ENCODE peak calls at places on chromosomes 7 and 10, in seven cellular contexts. One of them, this sample, is unnamed. For H3K4me1, the result is how much of the 10 kb centered on the place peaks cover.

GRCh38 chr7:33054261-33054964 is 8.2 kb downstream of the NT5C3A start:
- DNase-seq in cardiac muscle cell: no peak
- DNase-seq in left lung: no peak
- DNase-seq in esophagus squamous epithelium: no peak
- DNase-seq in tibial nerve: no peak
- DNase-seq in fibroblast of lung: peak
- DNase-seq in mesenchymal stem cell: no peak
- DNase-seq in this sample: no peak

GRCh38 chr7:130143986-130144618 is 61.1 kb downstream of the TMEM209 start:
- DNase-seq in cardiac muscle cell: no peak
- DNase-seq in left lung: no peak
- DNase-seq in esophagus squamous epithelium: no peak
- DNase-seq in tibial nerve: no peak
- DNase-seq in fibroblast of lung: no peak
- DNase-seq in mesenchymal stem cell: no peak
- DNase-seq in this sample: no peak

GRCh38 chr7:51077951-51078350 is 238.7 kb downstream of the COBL start:
- DNase-seq in cardiac muscle cell: no peak
- DNase-seq in left lung: no peak
- DNase-seq in esophagus squamous epithelium: no peak
- DNase-seq in tibial nerve: no peak
- DNase-seq in fibroblast of lung: peak
- DNase-seq in mesenchymal stem cell: no peak
- DNase-seq in this sample: no peak

GRCh38 chr7:11192506-11192905 is 218.8 kb downstream of the PHF14 start:
- DNase-seq in cardiac muscle cell: peak
- DNase-seq in left lung: no peak
- DNase-seq in esophagus squamous epithelium: no peak
- DNase-seq in tibial nerve: no peak
- DNase-seq in fibroblast of lung: peak
- DNase-seq in mesenchymal stem cell: peak
- DNase-seq in this sample: no peak

GRCh38 chr10:58479016-58479415 is 33.7 kb upstream of the BICC1 start:
- DNase-seq in cardiac muscle cell: no peak
- DNase-seq in left lung: no peak
- DNase-seq in esophagus squamous epithelium: no peak
- DNase-seq in tibial nerve: no peak
- DNase-seq in fibroblast of lung: no peak
- DNase-seq in mesenchymal stem cell: no peak
- DNase-seq in this sample: no peak

GRCh38 chr10:79055100-79055782 is 13.5 kb upstream of the ZMIZ1 start:
- DNase-seq in cardiac muscle cell: no peak
- DNase-seq in left lung: peak
- DNase-seq in esophagus squamous epithelium: no peak
- DNase-seq in tibial nerve: no peak
- DNase-seq in fibroblast of lung: no peak
- DNase-seq in mesenchymal stem cell: no peak
- DNase-seq in this sample: no peak

GRCh38 chr10:103803941-103804340 is 51.4 kb downstream of the SH3PXD2A start:
- DNase-seq in cardiac muscle cell: no peak
- DNase-seq in left lung: no peak
- DNase-seq in esophagus squamous epithelium: no peak
- DNase-seq in tibial nerve: no peak
- DNase-seq in fibroblast of lung: no peak
- DNase-seq in mesenchymal stem cell: no peak
- DNase-seq in this sample: peak

GRCh38 chr10:8438603-8439002 is 384.1 kb downstream of the GATA3 start:
- DNase-seq in cardiac muscle cell: no peak
- DNase-seq in left lung: no peak
- DNase-seq in esophagus squamous epithelium: no peak
- DNase-seq in tibial nerve: no peak
- DNase-seq in fibroblast of lung: no peak
- DNase-seq in mesenchymal stem cell: no peak
- DNase-seq in this sample: no peak

GRCh38 chr7:1943326-1943725 is 273.2 kb downstream of the ELFN1 start:
- DNase-seq in cardiac muscle cell: no peak
- DNase-seq in left lung: peak
- DNase-seq in esophagus squamous epithelium: no peak
- DNase-seq in tibial nerve: no peak
- DNase-seq in fibroblast of lung: no peak
- DNase-seq in mesenchymal stem cell: no peak
- DNase-seq in this sample: no peak

DNA sequence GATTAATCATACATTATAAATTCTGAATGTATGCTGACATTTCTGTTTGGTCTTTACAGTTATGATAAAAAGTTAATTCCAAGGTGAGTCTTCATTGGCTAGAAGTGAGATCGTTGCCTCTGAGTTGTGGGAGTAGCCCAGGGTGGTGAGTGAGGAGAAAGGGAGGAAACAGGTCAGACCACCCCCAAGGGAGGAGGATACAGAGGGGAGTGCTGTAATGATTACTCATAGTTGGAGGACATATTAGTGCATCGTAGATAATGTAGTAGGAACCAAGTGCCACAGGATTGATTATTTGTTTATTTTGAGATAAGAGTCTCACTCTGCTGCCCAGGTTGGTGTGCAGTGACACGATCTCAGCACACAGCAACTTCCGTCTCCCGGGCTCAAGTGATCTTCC is 672.2 kb downstream of the INHBA start:
- DNase-seq in cardiac muscle cell: no peak
- DNase-seq in left lung: no peak
- DNase-seq in esophagus squamous epithelium: no peak
- DNase-seq in tibial nerve: no peak
- DNase-seq in fibroblast of lung: peak
- DNase-seq in mesenchymal stem cell: peak
- DNase-seq in this sample: no peak
- H3K4me1 ChIP-seq in cardiac muscle cell: under half
- H3K4me1 ChIP-seq in left lung: under half
- H3K4me1 ChIP-seq in esophagus squamous epithelium: under half
- H3K4me1 ChIP-seq in tibial nerve: under half
- H3K4me1 ChIP-seq in fibroblast of lung: under half
- H3K4me1 ChIP-seq in mesenchymal stem cell: under half
- H3K4me1 ChIP-seq in this sample: under half

DNA sequence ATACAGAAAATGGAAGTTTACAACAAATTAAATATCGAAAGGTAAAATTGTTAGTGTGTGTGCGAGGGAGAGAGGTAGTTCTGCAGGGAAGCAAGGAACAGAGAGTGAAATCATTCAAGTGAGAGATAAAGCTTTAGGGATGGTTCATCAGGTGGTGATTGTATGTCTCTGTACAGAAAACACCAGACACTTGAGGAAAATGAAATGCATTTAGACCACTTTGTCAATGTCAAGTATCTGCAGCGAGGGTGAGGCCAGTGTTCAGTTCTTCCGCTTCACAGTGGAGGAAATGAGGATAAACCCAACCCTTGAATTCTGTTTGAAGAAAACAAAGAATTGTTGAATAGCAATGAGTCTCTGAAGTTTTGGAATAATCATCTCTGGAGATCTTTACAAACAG is 14.4 kb upstream of the ITGB1 start:
- DNase-seq in cardiac muscle cell: no peak
- DNase-seq in left lung: no peak
- DNase-seq in esophagus squamous epithelium: no peak
- DNase-seq in tibial nerve: no peak
- DNase-seq in fibroblast of lung: no peak
- DNase-seq in mesenchymal stem cell: no peak
- DNase-seq in this sample: no peak
- H3K4me1 ChIP-seq in cardiac muscle cell: under half
- H3K4me1 ChIP-seq in left lung: under half
- H3K4me1 ChIP-seq in esophagus squamous epithelium: under half
- H3K4me1 ChIP-seq in tibial nerve: under half
- H3K4me1 ChIP-seq in fibroblast of lung: under half
- H3K4me1 ChIP-seq in mesenchymal stem cell: under half
- H3K4me1 ChIP-seq in this sample: under half

GRCh38 chr10:1048349-1048731 is 579 bp downstream of the IDI1 start:
- DNase-seq in cardiac muscle cell: no peak
- DNase-seq in left lung: peak
- DNase-seq in esophagus squamous epithelium: no peak
- DNase-seq in tibial nerve: no peak
- DNase-seq in fibroblast of lung: peak
- DNase-seq in mesenchymal stem cell: no peak
- DNase-seq in this sample: no peak

GRCh38 chr10:1050555-1050954 is 1.6 kb upstream of the IDI1 start:
- DNase-seq in cardiac muscle cell: no peak
- DNase-seq in left lung: no peak
- DNase-seq in esophagus squamous epithelium: no peak
- DNase-seq in tibial nerve: no peak
- DNase-seq in fibroblast of lung: no peak
- DNase-seq in mesenchymal stem cell: peak
- DNase-seq in this sample: no peak

GRCh38 chr10:1048732-1049424 is at the start of gene IDI1:
- DNase-seq in cardiac muscle cell: peak
- DNase-seq in left lung: peak
- DNase-seq in esophagus squamous epithelium: peak
- DNase-seq in tibial nerve: peak
- DNase-seq in fibroblast of lung: peak
- DNase-seq in mesenchymal stem cell: peak
- DNase-seq in this sample: peak

GRCh38 chr10:1050145-1050544 is 1.2 kb upstream of the IDI1 start:
- DNase-seq in cardiac muscle cell: peak
- DNase-seq in left lung: no peak
- DNase-seq in esophagus squamous epithelium: no peak
- DNase-seq in tibial nerve: no peak
- DNase-seq in fibroblast of lung: peak
- DNase-seq in mesenchymal stem cell: peak
- DNase-seq in this sample: no peak

DNA sequence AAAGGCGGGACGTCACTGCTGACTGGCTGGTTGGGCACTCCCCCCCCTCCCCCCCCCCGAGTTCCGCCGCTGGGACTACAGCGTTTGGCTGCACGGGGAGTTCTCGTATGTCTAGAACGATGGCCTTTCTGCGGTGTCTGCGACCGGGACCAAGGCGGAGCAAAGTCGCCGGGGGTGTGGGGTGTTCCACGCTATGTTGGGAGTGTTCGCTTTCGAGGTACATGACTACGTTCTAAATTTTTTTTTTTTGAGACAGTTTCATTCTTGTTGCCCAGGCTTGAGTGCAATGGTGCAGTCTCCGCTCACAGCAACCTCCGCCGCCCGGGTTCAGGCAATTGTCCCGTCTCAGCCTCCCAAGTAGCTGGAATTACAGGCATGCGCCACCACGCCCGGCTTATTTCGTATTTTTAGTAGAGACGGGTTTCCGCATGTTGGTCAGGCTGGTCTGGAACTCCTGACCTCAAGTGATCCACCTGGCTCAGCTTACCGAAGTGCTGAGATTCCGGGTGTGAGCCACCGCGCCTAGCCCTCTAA is 573 bp upstream of the IDI1 start:
- DNase-seq in cardiac muscle cell: no peak
- DNase-seq in left lung: no peak
- DNase-seq in esophagus squamous epithelium: no peak
- DNase-seq in tibial nerve: no peak
- DNase-seq in fibroblast of lung: peak
- DNase-seq in mesenchymal stem cell: no peak
- DNase-seq in this sample: no peak
- H3K4me1 ChIP-seq in cardiac muscle cell: under half
- H3K4me1 ChIP-seq in left lung: half or more
- H3K4me1 ChIP-seq in esophagus squamous epithelium: half or more
- H3K4me1 ChIP-seq in tibial nerve: under half
- H3K4me1 ChIP-seq in fibroblast of lung: under half
- H3K4me1 ChIP-seq in mesenchymal stem cell: under half
- H3K4me1 ChIP-seq in this sample: under half

DNA sequence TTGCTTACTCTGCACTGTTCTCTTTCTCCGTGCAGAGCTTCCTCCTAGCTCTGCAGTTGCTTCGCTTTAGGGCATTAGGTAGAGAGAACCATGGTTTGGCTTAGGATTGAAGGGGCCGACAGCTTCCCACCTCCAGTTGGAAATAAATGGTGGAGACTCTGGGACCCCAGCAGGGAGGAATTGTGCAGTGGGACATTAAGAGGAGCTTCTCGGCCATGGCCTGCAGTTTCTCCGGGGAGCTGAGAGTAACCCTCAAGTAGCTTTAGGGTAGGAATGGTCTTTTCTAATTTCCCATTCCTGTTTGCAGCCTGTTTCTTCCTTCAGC is 1.2 kb downstream of the SUFU start:
- DNase-seq in cardiac muscle cell: no peak
- DNase-seq in left lung: no peak
- DNase-seq in esophagus squamous epithelium: no peak
- DNase-seq in tibial nerve: no peak
- DNase-seq in fibroblast of lung: no peak
- DNase-seq in mesenchymal stem cell: no peak
- DNase-seq in this sample: no peak
- H3K4me1 ChIP-seq in cardiac muscle cell: under half
- H3K4me1 ChIP-seq in left lung: half or more
- H3K4me1 ChIP-seq in esophagus squamous epithelium: half or more
- H3K4me1 ChIP-seq in tibial nerve: half or more
- H3K4me1 ChIP-seq in fibroblast of lung: under half
- H3K4me1 ChIP-seq in mesenchymal stem cell: under half
- H3K4me1 ChIP-seq in this sample: under half

DNA sequence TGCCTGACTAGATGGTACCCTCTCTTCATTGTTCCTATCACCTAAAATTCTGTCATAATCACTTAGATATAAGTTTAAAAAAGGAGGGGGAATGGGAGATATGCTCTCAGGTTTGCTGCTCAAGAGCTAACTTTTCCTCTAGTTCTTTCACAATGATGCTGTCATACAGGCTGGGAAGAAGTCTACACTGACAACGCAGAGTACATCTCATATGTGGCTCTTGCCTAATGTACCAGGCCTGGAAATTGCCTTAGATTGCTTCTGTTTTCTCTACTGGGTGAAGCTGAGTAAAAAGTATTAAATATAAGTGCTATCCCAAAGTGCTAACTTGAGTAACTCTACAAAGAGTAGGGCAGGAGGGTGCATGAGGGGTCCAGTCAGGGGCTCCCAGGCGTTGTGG is 43.8 kb upstream of the BET1 start:
- DNase-seq in cardiac muscle cell: no peak
- DNase-seq in left lung: no peak
- DNase-seq in esophagus squamous epithelium: no peak
- DNase-seq in tibial nerve: no peak
- DNase-seq in fibroblast of lung: no peak
- DNase-seq in mesenchymal stem cell: no peak
- DNase-seq in this sample: no peak
- H3K4me1 ChIP-seq in cardiac muscle cell: half or more
- H3K4me1 ChIP-seq in left lung: under half
- H3K4me1 ChIP-seq in esophagus squamous epithelium: under half
- H3K4me1 ChIP-seq in tibial nerve: under half
- H3K4me1 ChIP-seq in fibroblast of lung: under half
- H3K4me1 ChIP-seq in mesenchymal stem cell: under half
- H3K4me1 ChIP-seq in this sample: under half

DNA sequence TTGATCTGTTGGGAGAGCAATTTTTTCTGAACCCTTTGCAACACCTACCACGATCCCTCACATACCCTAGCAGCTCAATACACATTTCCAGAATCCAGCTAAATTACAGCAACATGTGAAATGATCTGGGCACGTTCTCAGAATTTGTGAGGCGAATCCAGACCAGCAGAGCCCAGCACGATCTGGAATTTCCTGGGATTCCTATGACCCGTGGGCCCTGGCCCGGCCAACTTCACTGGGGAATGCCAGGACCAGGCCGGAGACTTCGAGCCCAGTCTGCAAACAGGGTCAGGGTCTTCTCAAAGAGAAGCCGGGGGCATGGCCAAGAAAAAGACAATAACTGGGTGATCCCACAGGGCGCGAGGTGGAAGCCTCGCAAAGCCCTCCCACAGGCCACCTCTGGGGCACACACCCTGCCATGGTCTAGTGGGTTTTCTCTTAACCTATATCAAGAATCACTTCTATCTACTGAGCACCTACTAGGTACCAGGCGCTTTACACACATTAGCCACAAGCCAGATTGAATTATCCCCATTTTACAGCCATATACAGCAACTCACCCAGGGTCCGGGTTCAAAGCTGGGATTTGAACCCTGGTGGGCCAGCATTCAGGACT is 33.8 kb downstream of the FAM53B start:
- DNase-seq in cardiac muscle cell: no peak
- DNase-seq in left lung: no peak
- DNase-seq in esophagus squamous epithelium: no peak
- DNase-seq in tibial nerve: no peak
- DNase-seq in fibroblast of lung: no peak
- DNase-seq in mesenchymal stem cell: no peak
- DNase-seq in this sample: no peak
- H3K4me1 ChIP-seq in cardiac muscle cell: under half
- H3K4me1 ChIP-seq in left lung: half or more
- H3K4me1 ChIP-seq in esophagus squamous epithelium: half or more
- H3K4me1 ChIP-seq in tibial nerve: half or more
- H3K4me1 ChIP-seq in fibroblast of lung: under half
- H3K4me1 ChIP-seq in mesenchymal stem cell: under half
- H3K4me1 ChIP-seq in this sample: half or more

This sample was measured in A673.